ENCODE peak calls at places on chromosomes 4 and X, in four cellular contexts. G, Y, D and F are unnamed samples.

GRCh38 chr4:5157721-5158390 is 106.6 kb downstream of the STK32B start:
- DNase-seq in G (no peak), Y (no peak), D (no peak), F (no peak)

GRCh38 chrX:100606753-100607152 is 22.0 kb downstream of the TNMD start:
- DNase-seq in G (no peak), Y (no peak), D (no peak), F (no peak)

GRCh38 chr4:56772134-56772533 is 49.4 kb downstream of the SPINK2 start:
- DNase-seq in G (no peak), Y (no peak), D (no peak), F (no peak)

GRCh38 chr4:77310931-77311330 is 153.9 kb downstream of the CCNG2 start:
- DNase-seq in G (no peak), Y (no peak), D (no peak), F (no peak)

GRCh38 chrX:103811858-103812257 is 20.2 kb downstream of the RAB9B start:
- DNase-seq in G (no peak), Y (no peak), D (no peak), F (no peak)

GRCh38 chrX:151754641-151755215 is 20.2 kb downstream of the CNGA2 start:
- DNase-seq in G (no peak), Y (no peak), D (no peak), F (peak)

GRCh38 chrX:120791013-120791643 is 84.5 kb downstream of the CT47B1 start:
- DNase-seq in G (peak), Y (no peak), D (peak), F (no peak)

GRCh38 chrX:38183577-38183976 is 37.1 kb downstream of the SRPX start:
- DNase-seq in G (no peak), Y (no peak), D (no peak), F (no peak)

GRCh38 chr4:60396680-60397079 is 803.4 kb upstream of the ADGRL3 start:
- DNase-seq in G (peak), Y (no peak), D (no peak), F (peak)

GRCh38 chrX:149491812-149492211 is 13.3 kb downstream of the IDS start:
- DNase-seq in G (no peak), Y (no peak), D (no peak), F (no peak)

GRCh38 chr4:84931961-84932360 is 34.5 kb downstream of the WDFY3 start:
- DNase-seq in G (no peak), Y (no peak), D (no peak), F (no peak)

GRCh38 chr4:107825072-107825789 is 499 bp downstream of the SGMS2 start:
- DNase-seq in G (peak), Y (no peak), D (peak), F (peak)

GRCh38 chrX:154727418-154728323 is 23.2 kb downstream of the GAB3 start:
- DNase-seq in G (peak), Y (no peak), D (no peak), F (no peak)

GRCh38 chrX:17242470-17242869 is 132.5 kb upstream of the NHS start:
- DNase-seq in G (peak), Y (no peak), D (peak), F (peak)

GRCh38 chr4:95106408-95106928 is 348.7 kb downstream of the BMPR1B start:
- DNase-seq in G (peak), Y (no peak), D (no peak), F (no peak)
- TF ChIP-seq CTCF in G (no peak), Y (no peak), D (no peak), F (no peak)

GRCh38 chr4:131534944-131535640 is 1614.0 kb upstream of the PCDH10 start:
- DNase-seq in G (no peak), Y (no peak), D (no peak), F (no peak)

GRCh38 chr4:131526686-131527085 is 1622.4 kb upstream of the PCDH10 start:
- DNase-seq in G (no peak), Y (no peak), D (no peak), F (no peak)

DNA sequence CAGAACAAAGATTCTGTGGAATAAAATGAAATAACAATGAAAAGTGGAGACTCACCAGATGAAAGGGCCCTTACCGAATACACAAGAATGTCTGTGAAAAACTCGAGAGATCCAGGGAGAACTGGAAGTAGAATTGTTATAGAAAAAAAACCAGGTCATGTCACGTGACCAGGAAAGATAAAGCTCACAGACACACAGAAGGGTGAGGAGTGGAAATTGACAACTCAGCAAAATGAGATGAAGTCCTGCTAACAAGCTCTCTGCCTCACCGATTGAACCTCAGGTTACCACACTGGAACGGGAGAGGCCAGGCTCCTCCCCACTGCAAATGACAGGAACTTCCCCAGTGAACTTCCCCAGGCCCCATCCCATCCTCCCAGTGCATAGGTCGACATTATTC is 1618.0 kb upstream of the PCDH10 start:
- DNase-seq in G (no peak), Y (no peak), D (no peak), F (no peak)
- H3K27ac ChIP-seq in G (no peak), Y (no peak), D (no peak), F (no peak)

DNA sequence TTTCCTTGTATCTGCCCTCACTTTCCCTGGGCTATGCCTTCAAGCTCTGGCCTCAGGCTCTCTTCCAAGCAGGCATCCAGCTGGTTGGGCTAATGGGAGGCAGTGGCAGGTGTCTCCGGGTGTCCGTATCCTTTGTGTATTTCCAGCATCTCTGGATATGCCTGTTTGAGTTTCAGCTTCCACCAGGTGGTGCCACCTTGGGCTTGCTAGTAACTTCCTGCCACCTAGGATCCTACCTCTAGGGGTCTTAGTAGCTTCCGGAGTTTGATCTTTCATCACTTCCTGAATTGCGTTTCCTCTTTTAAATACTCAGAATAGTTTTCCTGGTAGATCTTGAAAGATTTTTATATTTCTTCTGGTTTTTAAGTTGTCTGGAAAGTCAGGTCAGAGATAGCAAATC is 23.2 kb upstream of the ANOS1 start:
- DNase-seq in G (peak), Y (no peak), D (no peak), F (no peak)
- TF ChIP-seq CTCF in G (peak), Y (no peak), D (no peak), F (no peak)

DNA sequence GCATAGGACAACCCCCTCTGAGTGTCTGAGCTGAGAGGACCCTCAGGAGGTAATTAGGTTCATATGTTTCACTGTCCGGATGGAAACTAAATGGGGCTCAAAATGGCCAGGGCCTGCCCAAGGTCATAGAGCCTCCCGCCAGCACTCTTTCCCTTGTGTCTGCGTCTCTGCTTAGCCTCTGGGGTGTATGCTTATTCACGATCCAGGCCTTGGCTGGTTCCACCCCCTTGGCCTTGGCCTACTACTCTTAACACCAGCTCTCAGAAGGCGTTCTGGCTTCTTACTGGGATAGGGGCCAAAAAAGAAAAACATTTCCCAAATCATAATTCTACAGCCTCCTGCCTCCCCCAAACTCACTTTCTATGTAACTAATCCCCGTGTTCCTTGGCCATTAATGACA is 68.8 kb downstream of the RTL5 start:
- DNase-seq in G (no peak), Y (no peak), D (no peak), F (no peak)
- H3K27ac ChIP-seq in G (no peak), Y (peak), D (no peak), F (no peak)

GRCh38 chr4:173146456-173146855 is 22.2 kb upstream of the GALNT7 start:
- DNase-seq in G (no peak), Y (no peak), D (no peak), F (no peak)

GRCh38 chr4:173139561-173139960 is 29.1 kb upstream of the GALNT7 start:
- DNase-seq in G (no peak), Y (no peak), D (no peak), F (no peak)

GRCh38 chr4:173145111-173145510 is 23.5 kb upstream of the GALNT7 start:
- DNase-seq in G (no peak), Y (no peak), D (no peak), F (no peak)
- TF ChIP-seq CTCF in G (no peak), Y (no peak), D (no peak), F (no peak)

GRCh38 chr4:186935881-186936280 is 212.2 kb upstream of the FAT1 start:
- DNase-seq in G (no peak), Y (no peak), D (no peak), F (no peak)

GRCh38 chr4:186934255-186934654 is 210.6 kb upstream of the FAT1 start:
- DNase-seq in G (no peak), Y (no peak), D (no peak), F (no peak)

GRCh38 chr4:186934841-186935443 is 211.3 kb upstream of the FAT1 start:
- DNase-seq in G (peak), Y (no peak), D (no peak), F (no peak)

GRCh38 chr4:186939226-186939625 is 215.6 kb upstream of the FAT1 start:
- DNase-seq in G (no peak), Y (no peak), D (no peak), F (no peak)

DNA sequence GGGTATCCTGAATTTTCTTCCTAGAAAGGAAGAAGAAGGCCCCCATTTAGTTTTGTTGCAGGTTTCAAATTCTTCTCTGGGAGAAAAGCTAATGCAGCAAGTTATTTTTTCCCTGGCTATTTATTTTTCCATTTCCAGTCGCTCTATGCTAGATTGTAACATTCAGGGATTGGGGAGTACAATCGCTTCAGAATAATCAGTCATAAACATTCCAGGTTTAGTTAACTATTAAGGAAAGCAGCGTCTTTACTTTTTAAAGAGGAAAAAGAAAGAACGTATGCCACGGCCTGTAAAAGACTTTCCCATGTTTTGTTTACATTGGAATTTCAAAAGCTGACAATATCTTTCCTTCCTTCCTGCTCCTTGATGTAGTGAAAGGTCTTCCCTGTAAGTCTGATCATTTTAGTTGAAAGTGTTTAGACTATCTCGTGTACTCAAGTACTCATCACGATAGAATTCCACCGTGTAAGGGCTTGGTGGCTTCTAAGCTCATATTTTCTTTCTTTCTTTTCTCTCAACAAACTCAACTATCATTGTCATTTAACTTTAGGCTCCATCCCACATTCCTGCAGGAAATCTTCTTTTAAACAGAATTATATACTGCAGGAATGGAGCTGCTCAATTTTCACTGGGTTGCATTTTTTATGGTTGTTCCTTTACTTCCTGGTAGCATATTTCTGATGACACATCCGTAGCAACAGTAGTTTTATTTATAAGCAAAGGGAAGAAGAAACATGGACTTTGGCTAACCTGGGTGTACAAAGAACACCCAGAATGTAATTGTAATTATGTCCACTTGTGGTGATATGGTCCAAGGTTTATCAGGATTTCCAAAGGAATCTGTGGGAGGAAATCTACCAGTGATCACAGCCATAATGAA is 213.1 kb upstream of the FAT1 start:
- DNase-seq in G (peak), Y (no peak), D (no peak), F (peak)
- H3K27ac ChIP-seq in G (peak), Y (peak), D (peak), F (peak)

GRCh38 chr4:44632733-44633132 is 18.7 kb downstream of the YIPF7 start:
- DNase-seq in G (no peak), Y (no peak), D (no peak), F (no peak)
- TF ChIP-seq CTCF in G (no peak), Y (no peak), D (no peak), F (no peak)